ENCODE peak calls at places on chromosomes 3 and 15, in five cellular contexts. One of them, this sample, is unnamed. For H3K27me3, the result is how much of the 10 kb centered on the place peaks cover.

GRCh38 chr15:39232512-39232911 is 348.4 kb upstream of the THBS1 start:
- DNase-seq in bronchial epithelial cell: peak
- DNase-seq in astrocyte: peak
- DNase-seq in adrenal gland: no peak
- DNase-seq in psoas muscle: peak
- DNase-seq in this sample: no peak

GRCh38 chr15:70447927-70448698 is 315.2 kb downstream of the UACA start:
- DNase-seq in bronchial epithelial cell: no peak
- DNase-seq in astrocyte: peak
- DNase-seq in adrenal gland: peak
- DNase-seq in psoas muscle: peak
- DNase-seq in this sample: no peak

GRCh38 chr15:85689729-85690128 is 105.0 kb downstream of the KLHL25 start:
- DNase-seq in bronchial epithelial cell: peak
- DNase-seq in astrocyte: peak
- DNase-seq in adrenal gland: peak
- DNase-seq in psoas muscle: no peak
- DNase-seq in this sample: peak

GRCh38 chr15:73765778-73766177 is 12.6 kb upstream of the INSYN1 start:
- DNase-seq in bronchial epithelial cell: no peak
- DNase-seq in astrocyte: no peak
- DNase-seq in adrenal gland: no peak
- DNase-seq in psoas muscle: no peak
- DNase-seq in this sample: no peak

GRCh38 chr3:141231923-141232861 is 567 bp downstream of the PXYLP1 start:
- DNase-seq in bronchial epithelial cell: peak
- DNase-seq in astrocyte: no peak
- DNase-seq in adrenal gland: peak
- DNase-seq in psoas muscle: peak
- DNase-seq in this sample: peak

GRCh38 chr15:26214290-26214689 is 351.2 kb upstream of the ATP10A start:
- DNase-seq in bronchial epithelial cell: no peak
- DNase-seq in astrocyte: no peak
- DNase-seq in adrenal gland: no peak
- DNase-seq in psoas muscle: no peak
- DNase-seq in this sample: no peak

GRCh38 chr3:7565574-7565973 is 704.7 kb downstream of the GRM7 start:
- DNase-seq in bronchial epithelial cell: peak
- DNase-seq in astrocyte: no peak
- DNase-seq in adrenal gland: no peak
- DNase-seq in psoas muscle: no peak
- DNase-seq in this sample: no peak

GRCh38 chr3:148450819-148451218 is 246.9 kb upstream of the AGTR1 start:
- DNase-seq in bronchial epithelial cell: no peak
- DNase-seq in astrocyte: no peak
- DNase-seq in adrenal gland: no peak
- DNase-seq in psoas muscle: no peak
- DNase-seq in this sample: peak

GRCh38 chr15:40510201-40510600 is 39.4 kb downstream of the CHST14 start:
- DNase-seq in bronchial epithelial cell: no peak
- DNase-seq in astrocyte: no peak
- DNase-seq in adrenal gland: no peak
- DNase-seq in psoas muscle: no peak
- DNase-seq in this sample: no peak

GRCh38 chr3:152309535-152310317 is 41.0 kb downstream of the MBNL1 start:
- DNase-seq in bronchial epithelial cell: peak
- DNase-seq in astrocyte: peak
- DNase-seq in adrenal gland: no peak
- DNase-seq in psoas muscle: no peak
- DNase-seq in this sample: no peak

GRCh38 chr3:8077126-8077525 is 424.5 kb upstream of the LMCD1 start:
- DNase-seq in bronchial epithelial cell: no peak
- DNase-seq in astrocyte: no peak
- DNase-seq in adrenal gland: no peak
- DNase-seq in psoas muscle: no peak
- DNase-seq in this sample: no peak

GRCh38 chr3:66372681-66373350 is 128.0 kb downstream of the LRIG1 start:
- DNase-seq in bronchial epithelial cell: peak
- DNase-seq in astrocyte: no peak
- DNase-seq in adrenal gland: peak
- DNase-seq in psoas muscle: no peak
- DNase-seq in this sample: peak

GRCh38 chr3:38039899-38040261 is 872 bp downstream of the DLEC1 start:
- DNase-seq in bronchial epithelial cell: peak
- DNase-seq in astrocyte: peak
- DNase-seq in adrenal gland: peak
- DNase-seq in psoas muscle: peak
- DNase-seq in this sample: peak

GRCh38 chr3:84136425-84136824 is 822.4 kb upstream of the CADM2 start:
- DNase-seq in bronchial epithelial cell: peak
- DNase-seq in astrocyte: no peak
- DNase-seq in adrenal gland: no peak
- DNase-seq in psoas muscle: no peak
- DNase-seq in this sample: no peak

GRCh38 chr3:149466192-149466591 is 8.3 kb upstream of the TM4SF4 start:
- DNase-seq in bronchial epithelial cell: peak
- DNase-seq in astrocyte: peak
- DNase-seq in adrenal gland: no peak
- DNase-seq in psoas muscle: no peak
- DNase-seq in this sample: no peak

GRCh38 chr3:182983811-182984210 is 3.5 kb upstream of the DCUN1D1 start:
- DNase-seq in bronchial epithelial cell: peak
- DNase-seq in astrocyte: no peak
- DNase-seq in adrenal gland: no peak
- DNase-seq in psoas muscle: no peak
- DNase-seq in this sample: no peak

GRCh38 chr3:86895202-86895601 is 95.7 kb downstream of the VGLL3 start:
- DNase-seq in bronchial epithelial cell: peak
- DNase-seq in astrocyte: no peak
- DNase-seq in adrenal gland: no peak
- DNase-seq in psoas muscle: no peak
- DNase-seq in this sample: no peak

GRCh38 chr3:13160619-13161018 is 87.4 kb upstream of the IQSEC1 start:
- DNase-seq in bronchial epithelial cell: no peak
- DNase-seq in astrocyte: no peak
- DNase-seq in adrenal gland: no peak
- DNase-seq in psoas muscle: no peak
- DNase-seq in this sample: no peak

GRCh38 chr3:5210926-5211325 is 23.4 kb downstream of the EDEM1 start:
- DNase-seq in bronchial epithelial cell: no peak
- DNase-seq in astrocyte: no peak
- DNase-seq in adrenal gland: no peak
- DNase-seq in psoas muscle: no peak
- DNase-seq in this sample: peak

GRCh38 chr3:41328916-41329315 is 129.6 kb downstream of the CTNNB1 start:
- DNase-seq in bronchial epithelial cell: no peak
- DNase-seq in astrocyte: peak
- DNase-seq in adrenal gland: no peak
- DNase-seq in psoas muscle: no peak
- DNase-seq in this sample: no peak

GRCh38 chr3:38586546-38587520 is 62.7 kb downstream of the SCN5A start:
- DNase-seq in bronchial epithelial cell: no peak
- DNase-seq in astrocyte: no peak
- DNase-seq in adrenal gland: no peak
- DNase-seq in psoas muscle: no peak
- DNase-seq in this sample: no peak

GRCh38 chr3:25696019-25696418 is 31.3 kb upstream of the TOP2B start:
- DNase-seq in bronchial epithelial cell: no peak
- DNase-seq in astrocyte: no peak
- DNase-seq in adrenal gland: no peak
- DNase-seq in psoas muscle: no peak
- DNase-seq in this sample: no peak

GRCh38 chr3:20574746-20575145 is 388.7 kb upstream of the SGO1 start:
- DNase-seq in bronchial epithelial cell: peak
- DNase-seq in astrocyte: peak
- DNase-seq in adrenal gland: no peak
- DNase-seq in psoas muscle: no peak
- DNase-seq in this sample: no peak

GRCh38 chr3:79039192-79039591 is 728.6 kb downstream of the ROBO1 start:
- DNase-seq in bronchial epithelial cell: peak
- DNase-seq in astrocyte: peak
- DNase-seq in adrenal gland: no peak
- DNase-seq in psoas muscle: no peak
- DNase-seq in this sample: no peak

GRCh38 chr3:18740631-18741583 is 315.8 kb upstream of the SATB1 start:
- DNase-seq in bronchial epithelial cell: no peak
- DNase-seq in astrocyte: no peak
- DNase-seq in adrenal gland: no peak
- DNase-seq in psoas muscle: no peak
- DNase-seq in this sample: no peak

GRCh38 chr15:73724211-73724610 is 28.9 kb downstream of the INSYN1 start:
- DNase-seq in bronchial epithelial cell: no peak
- DNase-seq in astrocyte: no peak
- DNase-seq in adrenal gland: no peak
- DNase-seq in psoas muscle: no peak
- DNase-seq in this sample: no peak

GRCh38 chr15:96462768-96463167 is 132.3 kb downstream of the NR2F2 start:
- DNase-seq in bronchial epithelial cell: no peak
- DNase-seq in astrocyte: no peak
- DNase-seq in adrenal gland: no peak
- DNase-seq in psoas muscle: no peak
- DNase-seq in this sample: no peak

GRCh38 chr15:96463376-96463775 is 132.9 kb downstream of the NR2F2 start:
- DNase-seq in bronchial epithelial cell: no peak
- DNase-seq in astrocyte: no peak
- DNase-seq in adrenal gland: no peak
- DNase-seq in psoas muscle: no peak
- DNase-seq in this sample: no peak

GRCh38 chr15:96460106-96460505 is 129.6 kb downstream of the NR2F2 start:
- DNase-seq in bronchial epithelial cell: no peak
- DNase-seq in astrocyte: no peak
- DNase-seq in adrenal gland: no peak
- DNase-seq in psoas muscle: no peak
- DNase-seq in this sample: no peak

DNA sequence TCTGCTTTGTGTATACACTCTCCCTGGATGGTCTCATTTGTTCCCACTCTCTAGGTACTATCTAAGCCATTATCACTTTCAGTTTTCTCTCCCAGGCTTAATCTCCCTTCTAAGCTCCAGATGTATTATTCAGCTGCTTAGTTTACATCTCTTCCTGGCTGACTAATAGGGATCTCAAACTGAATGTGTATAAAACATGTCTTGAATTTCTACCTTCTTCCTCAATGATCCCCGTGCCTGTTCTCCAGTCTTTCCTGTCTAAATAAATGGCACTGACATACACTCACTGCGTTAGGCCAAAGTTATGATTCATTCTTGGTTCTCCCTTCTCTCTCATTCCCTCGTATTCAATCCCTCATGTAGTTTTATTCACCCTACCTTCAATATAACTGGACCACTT is 127.4 kb downstream of the NR2F2 start:
- DNase-seq in bronchial epithelial cell: no peak
- DNase-seq in astrocyte: no peak
- DNase-seq in adrenal gland: no peak
- DNase-seq in psoas muscle: no peak
- DNase-seq in this sample: no peak
- H3K27me3 ChIP-seq in bronchial epithelial cell: under half
- H3K27me3 ChIP-seq in astrocyte: under half
- H3K27me3 ChIP-seq in adrenal gland: under half
- H3K27me3 ChIP-seq in psoas muscle: under half
- H3K27me3 ChIP-seq in this sample: under half

DNA sequence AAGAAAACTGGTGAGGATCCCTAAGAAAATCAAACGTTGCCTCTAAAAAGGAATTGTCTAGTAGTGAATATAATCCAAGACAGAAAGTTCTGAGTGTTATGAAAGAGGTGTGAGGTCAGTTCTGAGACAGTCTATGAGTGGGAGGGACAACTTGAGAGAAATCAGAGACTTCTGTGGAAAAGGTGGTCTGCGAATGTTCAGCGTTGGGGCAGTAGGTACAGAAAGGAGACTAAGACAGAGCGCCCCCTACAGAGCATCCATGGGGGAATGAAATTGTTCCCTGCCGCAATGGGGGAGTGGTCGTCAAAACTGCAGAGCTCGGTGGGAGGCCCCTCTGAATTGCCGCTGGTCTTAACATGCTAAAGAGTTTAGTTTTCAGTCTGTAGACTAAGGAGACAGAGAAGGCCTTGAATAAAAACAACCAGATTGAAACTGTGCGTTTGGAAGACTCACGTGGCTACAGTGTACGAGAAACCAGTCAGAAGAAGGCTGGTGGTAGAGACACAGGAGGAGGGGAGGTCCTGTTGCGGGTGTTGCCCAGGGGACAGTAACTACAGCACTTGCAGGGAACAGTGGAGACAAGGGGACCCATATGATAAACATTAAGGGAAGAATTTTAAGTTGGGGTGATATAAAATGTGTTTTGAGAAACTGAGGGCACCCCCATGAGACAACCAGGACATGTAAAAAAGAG is 6.9 kb downstream of the TNIK start:
- DNase-seq in bronchial epithelial cell: no peak
- DNase-seq in astrocyte: no peak
- DNase-seq in adrenal gland: no peak
- DNase-seq in psoas muscle: no peak
- DNase-seq in this sample: peak
- TF ChIP-seq CTCF in bronchial epithelial cell: peak
- TF ChIP-seq CTCF in astrocyte: no peak
- TF ChIP-seq CTCF in adrenal gland: no peak
- TF ChIP-seq CTCF in psoas muscle: peak
- TF ChIP-seq CTCF in this sample: peak

DNA sequence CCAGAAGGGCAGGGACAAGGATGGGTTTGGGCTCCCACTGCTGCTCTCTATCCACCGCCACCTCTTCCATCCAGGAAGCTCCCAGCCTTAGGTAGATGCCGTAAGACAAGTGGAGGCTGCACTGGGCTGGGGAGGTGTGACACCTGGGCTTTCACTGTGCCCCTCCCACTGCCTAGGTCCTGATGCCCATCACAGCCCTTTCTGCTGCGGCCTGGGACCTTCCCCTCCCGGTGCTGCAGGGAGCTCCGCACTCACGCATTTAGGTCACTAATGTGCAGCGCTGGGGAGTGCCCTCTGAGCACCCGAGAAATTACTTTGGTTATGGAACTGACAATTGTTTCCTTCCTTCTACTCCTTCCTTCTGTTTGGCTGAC is 850 bp downstream of the LTF start:
- DNase-seq in bronchial epithelial cell: no peak
- DNase-seq in astrocyte: no peak
- DNase-seq in adrenal gland: no peak
- DNase-seq in psoas muscle: no peak
- DNase-seq in this sample: no peak
- H3K27me3 ChIP-seq in bronchial epithelial cell: under half
- H3K27me3 ChIP-seq in astrocyte: under half
- H3K27me3 ChIP-seq in adrenal gland: under half
- H3K27me3 ChIP-seq in psoas muscle: under half
- H3K27me3 ChIP-seq in this sample: under half

GRCh38 chr3:196287405-196288140 is at the start of gene PCYT1A:
- DNase-seq in bronchial epithelial cell: peak
- DNase-seq in astrocyte: peak
- DNase-seq in adrenal gland: peak
- DNase-seq in psoas muscle: peak
- DNase-seq in this sample: peak
- TF ChIP-seq CTCF in bronchial epithelial cell: no peak
- TF ChIP-seq CTCF in astrocyte: no peak
- TF ChIP-seq CTCF in adrenal gland: peak
- TF ChIP-seq CTCF in psoas muscle: no peak
- TF ChIP-seq CTCF in this sample: no peak

GRCh38 chr3:174439621-174440349 is 419.3 kb upstream of the NAALADL2 start:
- DNase-seq in bronchial epithelial cell: peak
- DNase-seq in astrocyte: peak
- DNase-seq in adrenal gland: no peak
- DNase-seq in psoas muscle: peak
- DNase-seq in this sample: peak
- H3K27me3 ChIP-seq in bronchial epithelial cell: under half
- H3K27me3 ChIP-seq in astrocyte: under half
- H3K27me3 ChIP-seq in adrenal gland: under half
- H3K27me3 ChIP-seq in psoas muscle: under half
- H3K27me3 ChIP-seq in this sample: under half